ENCODE peak calls at places on chromosome 1, in four cellular contexts. Y, Q, N and X are unnamed samples.

GRCh38 chr1:180953791-180954721 is 41.4 kb downstream of the KIAA1614 start:
- DNase-seq in Y (peak; percentile 72), N (no peak), Q (no peak), X (peak; percentile 84)

GRCh38 chr1:68028566-68028965 is 21.9 kb downstream of the DIRAS3 start:
- DNase-seq in Q (no peak), Y (no peak), N (no peak), X (no peak)

GRCh38 chr1:114152211-114153050 is 1.2 kb downstream of the SYT6 start:
- DNase-seq in Y (no peak), Q (no peak), N (peak; percentile 76), X (no peak)

GRCh38 chr1:58282623-58283022 is 263.9 kb downstream of the OMA1 start:
- DNase-seq in N (no peak), Y (no peak), Q (no peak), X (no peak)

GRCh38 chr1:150548632-150549495 is at the start of gene ADAMTSL4:
- DNase-seq in Q (no peak), Y (peak; percentile 57), N (peak; percentile 78), X (peak; percentile 59)

GRCh38 chr1:207752456-207753132 is 740 bp downstream of the CD46 start:
- DNase-seq in N (peak; percentile 13), Y (peak; percentile 20), Q (peak; percentile 51), X (peak; percentile 72)

GRCh38 chr1:66335859-66336640 is 197.9 kb upstream of the SGIP1 start:
- DNase-seq in Y (peak; percentile 35), Q (peak; percentile 93), N (no peak), X (peak; percentile 75)

GRCh38 chr1:15046487-15047165 is 106.9 kb upstream of the TMEM51 start:
- DNase-seq in Q (peak; percentile 82), Y (peak; percentile 65), N (peak; percentile 84), X (peak; percentile 57)

GRCh38 chr1:31523769-31524168 is 52.5 kb upstream of the TINAGL1 start:
- DNase-seq in Y (no peak), N (no peak), Q (no peak), X (no peak)